ENCODE peak calls at places on chromosomes 6 and 20, in ten cellular contexts. One of them, this sample, is unnamed.

GRCh38 chr6:854405-855073 is 161.6 kb upstream of the EXOC2 start:
- DNase-seq in bronchial epithelial cell: no peak
- DNase-seq in psoas muscle: no peak
- DNase-seq in left ventricle myocardium inferior: no peak
- DNase-seq in dorsolateral prefrontal cortex: no peak
- DNase-seq in body of pancreas: no peak
- DNase-seq in AG10803: no peak
- DNase-seq in IMR-90: peak
- DNase-seq in HFFc6: no peak
- DNase-seq in heart right ventricle: no peak
- DNase-seq in this sample: peak

GRCh38 chr20:59608396-59608795 is 4.1 kb downstream of the PHACTR3 start:
- DNase-seq in bronchial epithelial cell: no peak
- DNase-seq in psoas muscle: no peak
- DNase-seq in left ventricle myocardium inferior: no peak
- DNase-seq in dorsolateral prefrontal cortex: no peak
- DNase-seq in body of pancreas: no peak
- DNase-seq in AG10803: no peak
- DNase-seq in IMR-90: no peak
- DNase-seq in HFFc6: no peak
- DNase-seq in heart right ventricle: no peak
- DNase-seq in this sample: no peak

GRCh38 chr6:78093861-78094360 is 441.1 kb downstream of the MEI4 start:
- DNase-seq in bronchial epithelial cell: peak
- DNase-seq in psoas muscle: no peak
- DNase-seq in left ventricle myocardium inferior: no peak
- DNase-seq in dorsolateral prefrontal cortex: no peak
- DNase-seq in body of pancreas: no peak
- DNase-seq in AG10803: no peak
- DNase-seq in IMR-90: no peak
- DNase-seq in HFFc6: no peak
- DNase-seq in heart right ventricle: no peak
- DNase-seq in this sample: no peak

GRCh38 chr6:13914346-13914745 is 10.4 kb upstream of the RNF182 start:
- DNase-seq in bronchial epithelial cell: no peak
- DNase-seq in psoas muscle: no peak
- DNase-seq in left ventricle myocardium inferior: no peak
- DNase-seq in dorsolateral prefrontal cortex: no peak
- DNase-seq in body of pancreas: no peak
- DNase-seq in AG10803: peak
- DNase-seq in IMR-90: peak
- DNase-seq in HFFc6: no peak
- DNase-seq in heart right ventricle: no peak
- DNase-seq in this sample: peak

GRCh38 chr6:169912266-169913095 is 161.1 kb downstream of the ERMARD start:
- DNase-seq in bronchial epithelial cell: no peak
- DNase-seq in psoas muscle: no peak
- DNase-seq in left ventricle myocardium inferior: no peak
- DNase-seq in dorsolateral prefrontal cortex: no peak
- DNase-seq in body of pancreas: no peak
- DNase-seq in AG10803: peak
- DNase-seq in IMR-90: no peak
- DNase-seq in HFFc6: no peak
- DNase-seq in heart right ventricle: no peak
- DNase-seq in this sample: no peak

GRCh38 chr6:84428300-84428907 is 201.0 kb upstream of the CEP162 start:
- DNase-seq in bronchial epithelial cell: peak
- DNase-seq in psoas muscle: peak
- DNase-seq in left ventricle myocardium inferior: peak
- DNase-seq in dorsolateral prefrontal cortex: no peak
- DNase-seq in body of pancreas: peak
- DNase-seq in AG10803: peak
- DNase-seq in IMR-90: peak
- DNase-seq in HFFc6: peak
- DNase-seq in heart right ventricle: peak
- DNase-seq in this sample: peak

GRCh38 chr6:63458480-63459115 is 113.7 kb upstream of the LOC128125822 start:
- DNase-seq in bronchial epithelial cell: peak
- DNase-seq in psoas muscle: no peak
- DNase-seq in left ventricle myocardium inferior: no peak
- DNase-seq in dorsolateral prefrontal cortex: no peak
- DNase-seq in body of pancreas: no peak
- DNase-seq in AG10803: no peak
- DNase-seq in IMR-90: no peak
- DNase-seq in HFFc6: no peak
- DNase-seq in heart right ventricle: no peak
- DNase-seq in this sample: no peak

GRCh38 chr20:8608470-8608869 is 460.4 kb upstream of the PLCB4 start:
- DNase-seq in bronchial epithelial cell: no peak
- DNase-seq in psoas muscle: no peak
- DNase-seq in left ventricle myocardium inferior: no peak
- DNase-seq in dorsolateral prefrontal cortex: no peak
- DNase-seq in body of pancreas: no peak
- DNase-seq in AG10803: no peak
- DNase-seq in IMR-90: no peak
- DNase-seq in HFFc6: peak
- DNase-seq in heart right ventricle: no peak
- DNase-seq in this sample: no peak

GRCh38 chr20:17958326-17959256 is 10.0 kb downstream of the SNX5 start:
- DNase-seq in bronchial epithelial cell: no peak
- DNase-seq in psoas muscle: no peak
- DNase-seq in left ventricle myocardium inferior: no peak
- DNase-seq in dorsolateral prefrontal cortex: no peak
- DNase-seq in body of pancreas: no peak
- DNase-seq in AG10803: peak
- DNase-seq in IMR-90: peak
- DNase-seq in HFFc6: peak
- DNase-seq in heart right ventricle: no peak
- DNase-seq in this sample: peak
- TF ChIP-seq CTCF in bronchial epithelial cell: no peak
- TF ChIP-seq CTCF in psoas muscle: peak
- TF ChIP-seq CTCF in left ventricle myocardium inferior: peak
- TF ChIP-seq CTCF in dorsolateral prefrontal cortex: no peak
- TF ChIP-seq CTCF in body of pancreas: peak
- TF ChIP-seq CTCF in AG10803: peak
- TF ChIP-seq CTCF in IMR-90: peak
- TF ChIP-seq CTCF in HFFc6: peak
- TF ChIP-seq CTCF in heart right ventricle: no peak
- TF ChIP-seq CTCF in this sample: no peak

GRCh38 chr20:32083469-32083868 is 26.0 kb upstream of the TM9SF4 start:
- DNase-seq in bronchial epithelial cell: no peak
- DNase-seq in psoas muscle: no peak
- DNase-seq in left ventricle myocardium inferior: no peak
- DNase-seq in dorsolateral prefrontal cortex: no peak
- DNase-seq in body of pancreas: no peak
- DNase-seq in AG10803: no peak
- DNase-seq in IMR-90: no peak
- DNase-seq in HFFc6: no peak
- DNase-seq in heart right ventricle: no peak
- DNase-seq in this sample: no peak

GRCh38 chr20:32089637-32090330 is 19.7 kb upstream of the TM9SF4 start:
- DNase-seq in bronchial epithelial cell: no peak
- DNase-seq in psoas muscle: no peak
- DNase-seq in left ventricle myocardium inferior: no peak
- DNase-seq in dorsolateral prefrontal cortex: no peak
- DNase-seq in body of pancreas: no peak
- DNase-seq in AG10803: no peak
- DNase-seq in IMR-90: no peak
- DNase-seq in HFFc6: no peak
- DNase-seq in heart right ventricle: no peak
- DNase-seq in this sample: no peak

GRCh38 chr20:32087117-32087516 is 22.4 kb upstream of the TM9SF4 start:
- DNase-seq in bronchial epithelial cell: no peak
- DNase-seq in psoas muscle: no peak
- DNase-seq in left ventricle myocardium inferior: no peak
- DNase-seq in dorsolateral prefrontal cortex: no peak
- DNase-seq in body of pancreas: no peak
- DNase-seq in AG10803: no peak
- DNase-seq in IMR-90: no peak
- DNase-seq in HFFc6: no peak
- DNase-seq in heart right ventricle: no peak
- DNase-seq in this sample: no peak

GRCh38 chr20:32091888-32092346 is 17.6 kb upstream of the TM9SF4 start:
- DNase-seq in bronchial epithelial cell: peak
- DNase-seq in psoas muscle: peak
- DNase-seq in left ventricle myocardium inferior: peak
- DNase-seq in dorsolateral prefrontal cortex: peak
- DNase-seq in body of pancreas: peak
- DNase-seq in AG10803: peak
- DNase-seq in IMR-90: peak
- DNase-seq in HFFc6: peak
- DNase-seq in heart right ventricle: peak
- DNase-seq in this sample: peak

DNA sequence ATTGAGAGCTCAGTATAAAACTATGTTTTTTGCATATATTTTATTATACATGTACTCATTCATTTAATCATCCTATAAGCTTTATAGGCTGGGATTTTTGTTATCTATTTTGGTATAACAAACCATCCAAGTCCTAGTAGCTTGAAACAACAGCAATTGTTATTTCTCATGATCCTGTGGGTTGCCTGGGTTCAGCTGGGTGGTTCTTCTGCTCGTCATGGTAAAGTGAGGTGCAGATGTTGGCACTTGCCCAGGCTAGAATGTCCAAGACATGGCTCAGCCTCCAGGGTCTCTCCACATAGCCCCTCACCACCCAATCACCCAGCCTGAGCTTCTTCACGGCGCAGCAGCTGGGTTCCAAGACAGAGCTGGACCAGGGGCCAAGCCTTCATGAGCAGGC is 20.8 kb upstream of the TM9SF4 start:
- DNase-seq in bronchial epithelial cell: no peak
- DNase-seq in psoas muscle: no peak
- DNase-seq in left ventricle myocardium inferior: no peak
- DNase-seq in dorsolateral prefrontal cortex: no peak
- DNase-seq in body of pancreas: no peak
- DNase-seq in AG10803: no peak
- DNase-seq in IMR-90: no peak
- DNase-seq in HFFc6: no peak
- DNase-seq in heart right ventricle: no peak
- DNase-seq in this sample: no peak
- TF ChIP-seq CTCF in bronchial epithelial cell: no peak
- TF ChIP-seq CTCF in psoas muscle: no peak
- TF ChIP-seq CTCF in left ventricle myocardium inferior: no peak
- TF ChIP-seq CTCF in dorsolateral prefrontal cortex: no peak
- TF ChIP-seq CTCF in body of pancreas: no peak
- TF ChIP-seq CTCF in AG10803: no peak
- TF ChIP-seq CTCF in IMR-90: no peak
- TF ChIP-seq CTCF in HFFc6: no peak
- TF ChIP-seq CTCF in heart right ventricle: no peak
- TF ChIP-seq CTCF in this sample: no peak

GRCh38 chr6:105986998-105987397 is 99.1 kb upstream of the PRDM1 start:
- DNase-seq in bronchial epithelial cell: no peak
- DNase-seq in psoas muscle: no peak
- DNase-seq in left ventricle myocardium inferior: no peak
- DNase-seq in dorsolateral prefrontal cortex: no peak
- DNase-seq in body of pancreas: no peak
- DNase-seq in AG10803: peak
- DNase-seq in IMR-90: no peak
- DNase-seq in HFFc6: peak
- DNase-seq in heart right ventricle: no peak
- DNase-seq in this sample: no peak

GRCh38 chr6:105991561-105992314 is 94.4 kb upstream of the PRDM1 start:
- DNase-seq in bronchial epithelial cell: peak
- DNase-seq in psoas muscle: no peak
- DNase-seq in left ventricle myocardium inferior: no peak
- DNase-seq in dorsolateral prefrontal cortex: no peak
- DNase-seq in body of pancreas: peak
- DNase-seq in AG10803: no peak
- DNase-seq in IMR-90: no peak
- DNase-seq in HFFc6: no peak
- DNase-seq in heart right ventricle: no peak
- DNase-seq in this sample: no peak

GRCh38 chr6:105990151-105990550 is 96.0 kb upstream of the PRDM1 start:
- DNase-seq in bronchial epithelial cell: peak
- DNase-seq in psoas muscle: no peak
- DNase-seq in left ventricle myocardium inferior: no peak
- DNase-seq in dorsolateral prefrontal cortex: no peak
- DNase-seq in body of pancreas: no peak
- DNase-seq in AG10803: no peak
- DNase-seq in IMR-90: no peak
- DNase-seq in HFFc6: no peak
- DNase-seq in heart right ventricle: no peak
- DNase-seq in this sample: no peak

GRCh38 chr6:105988321-105988720 is 97.8 kb upstream of the PRDM1 start:
- DNase-seq in bronchial epithelial cell: no peak
- DNase-seq in psoas muscle: no peak
- DNase-seq in left ventricle myocardium inferior: no peak
- DNase-seq in dorsolateral prefrontal cortex: no peak
- DNase-seq in body of pancreas: no peak
- DNase-seq in AG10803: peak
- DNase-seq in IMR-90: peak
- DNase-seq in HFFc6: peak
- DNase-seq in heart right ventricle: no peak
- DNase-seq in this sample: no peak

DNA sequence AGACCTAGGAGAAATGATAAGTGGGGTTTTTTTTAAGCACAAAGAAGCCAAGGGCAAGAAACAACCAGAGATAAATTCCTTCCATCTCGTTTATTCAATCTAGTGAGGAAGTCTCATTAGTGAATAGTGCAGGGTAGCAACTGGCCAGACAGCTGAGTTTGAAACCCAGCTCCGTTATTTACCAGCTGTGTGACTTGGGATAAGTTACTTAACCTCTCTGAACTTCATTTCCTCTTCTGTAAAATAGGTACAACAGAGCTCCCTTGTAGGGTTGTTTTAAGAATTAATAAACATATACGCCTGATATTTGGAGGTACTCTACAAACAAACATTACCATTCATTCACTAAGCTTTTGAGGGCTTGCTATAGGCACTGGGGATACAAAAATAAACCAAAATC is 97.0 kb upstream of the PRDM1 start:
- DNase-seq in bronchial epithelial cell: no peak
- DNase-seq in psoas muscle: no peak
- DNase-seq in left ventricle myocardium inferior: no peak
- DNase-seq in dorsolateral prefrontal cortex: no peak
- DNase-seq in body of pancreas: no peak
- DNase-seq in AG10803: no peak
- DNase-seq in IMR-90: no peak
- DNase-seq in HFFc6: no peak
- DNase-seq in heart right ventricle: no peak
- DNase-seq in this sample: no peak
- TF ChIP-seq CTCF in bronchial epithelial cell: no peak
- TF ChIP-seq CTCF in psoas muscle: no peak
- TF ChIP-seq CTCF in left ventricle myocardium inferior: no peak
- TF ChIP-seq CTCF in dorsolateral prefrontal cortex: no peak
- TF ChIP-seq CTCF in body of pancreas: no peak
- TF ChIP-seq CTCF in AG10803: no peak
- TF ChIP-seq CTCF in IMR-90: no peak
- TF ChIP-seq CTCF in HFFc6: no peak
- TF ChIP-seq CTCF in heart right ventricle: no peak
- TF ChIP-seq CTCF in this sample: no peak

DNA sequence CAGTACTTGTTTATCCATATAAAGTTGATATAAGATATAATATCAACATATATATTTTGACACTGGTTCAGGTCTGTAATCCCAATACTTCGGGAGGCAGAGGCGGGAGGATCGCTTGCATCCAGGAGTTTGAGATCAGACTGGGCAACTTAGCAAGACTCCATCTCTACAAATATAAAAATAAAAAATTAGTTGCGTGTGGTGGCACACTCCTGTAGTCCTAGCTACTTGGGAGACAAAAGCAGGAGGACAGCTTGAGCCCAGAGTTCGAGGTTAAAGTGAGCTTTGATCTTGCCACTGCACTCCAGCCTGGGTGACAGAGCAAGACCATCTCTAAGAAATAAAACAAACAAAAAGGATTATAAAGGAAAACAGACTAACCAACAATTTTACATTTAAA is 8.9 kb upstream of the KATNA1 start:
- DNase-seq in bronchial epithelial cell: no peak
- DNase-seq in psoas muscle: no peak
- DNase-seq in left ventricle myocardium inferior: no peak
- DNase-seq in dorsolateral prefrontal cortex: no peak
- DNase-seq in body of pancreas: no peak
- DNase-seq in AG10803: no peak
- DNase-seq in IMR-90: no peak
- DNase-seq in HFFc6: no peak
- DNase-seq in heart right ventricle: no peak
- DNase-seq in this sample: no peak
- TF ChIP-seq CTCF in bronchial epithelial cell: no peak
- TF ChIP-seq CTCF in psoas muscle: no peak
- TF ChIP-seq CTCF in left ventricle myocardium inferior: no peak
- TF ChIP-seq CTCF in dorsolateral prefrontal cortex: no peak
- TF ChIP-seq CTCF in body of pancreas: no peak
- TF ChIP-seq CTCF in AG10803: no peak
- TF ChIP-seq CTCF in IMR-90: no peak
- TF ChIP-seq CTCF in HFFc6: no peak
- TF ChIP-seq CTCF in heart right ventricle: no peak
- TF ChIP-seq CTCF in this sample: no peak

This sample was measured in astrocyte of the spinal cord.